ENCODE peak calls at places on chromosomes 5 and 9, in four cellular contexts. One of them, this sample, is unnamed.

GRCh38 chr9:22141906-22142305 is 132.8 kb upstream of the CDKN2B start:
- DNase-seq in WTC11: no peak
- DNase-seq in HepG2: peak; percentile 8
- DNase-seq in K562: no peak
- DNase-seq in this sample: no peak

GRCh38 chr5:139670369-139671095 is 22.4 kb downstream of the CXXC5 start:
- DNase-seq in WTC11: no peak
- DNase-seq in HepG2: peak; percentile 45
- DNase-seq in K562: no peak
- DNase-seq in this sample: no peak

GRCh38 chr5:98585661-98586310 is 187.7 kb upstream of the RGMB start:
- DNase-seq in WTC11: no peak
- DNase-seq in HepG2: no peak
- DNase-seq in K562: no peak
- DNase-seq in this sample: no peak

GRCh38 chr5:152546493-152546892 is 141.4 kb upstream of the NMUR2 start:
- DNase-seq in WTC11: no peak
- DNase-seq in HepG2: no peak
- DNase-seq in K562: no peak
- DNase-seq in this sample: no peak

GRCh38 chr9:128091144-128091543 is 23.1 kb downstream of the SLC25A25 start:
- DNase-seq in WTC11: peak; percentile 81
- DNase-seq in HepG2: no peak
- DNase-seq in K562: peak; percentile 62
- DNase-seq in this sample: no peak

GRCh38 chr9:81690251-81690851 is 1.0 kb upstream of the TLE1 start:
- DNase-seq in WTC11: peak; percentile 46
- DNase-seq in HepG2: no peak
- DNase-seq in K562: no peak
- DNase-seq in this sample: peak; percentile 57

GRCh38 chr5:83513491-83513890 is 41.9 kb downstream of the VCAN start:
- DNase-seq in WTC11: no peak
- DNase-seq in HepG2: no peak
- DNase-seq in K562: no peak
- DNase-seq in this sample: no peak

GRCh38 chr9:6965566-6965965 is 207.8 kb downstream of the KDM4C start:
- DNase-seq in WTC11: no peak
- DNase-seq in HepG2: no peak
- DNase-seq in K562: no peak
- DNase-seq in this sample: no peak

GRCh38 chr5:59766394-59766793 is 127.1 kb downstream of the PDE4D start:
- DNase-seq in WTC11: no peak
- DNase-seq in HepG2: no peak
- DNase-seq in K562: no peak
- DNase-seq in this sample: no peak

GRCh38 chr5:51395245-51395644 is 12.0 kb downstream of the ISL1 start:
- DNase-seq in WTC11: no peak
- DNase-seq in HepG2: no peak
- DNase-seq in K562: no peak
- DNase-seq in this sample: no peak

GRCh38 chr9:127528407-127529251 is 77.3 kb downstream of the LRSAM1 start:
- DNase-seq in WTC11: no peak
- DNase-seq in HepG2: no peak
- DNase-seq in K562: no peak
- DNase-seq in this sample: no peak

GRCh38 chr5:138610468-138611294 is 35.5 kb upstream of the HSPA9 start:
- DNase-seq in WTC11: peak; percentile 42
- DNase-seq in HepG2: no peak
- DNase-seq in K562: no peak
- DNase-seq in this sample: peak; percentile 26

GRCh38 chr9:94867281-94867841 is 140.9 kb downstream of the AOPEP start:
- DNase-seq in WTC11: no peak
- DNase-seq in HepG2: peak; percentile 89
- DNase-seq in K562: peak; percentile 31
- DNase-seq in this sample: peak; percentile 99

GRCh38 chr5:1737790-1738405 is 61.7 kb downstream of the MRPL36 start:
- DNase-seq in WTC11: no peak
- DNase-seq in HepG2: peak; percentile 31
- DNase-seq in K562: peak; percentile 80
- DNase-seq in this sample: no peak

GRCh38 chr5:134606726-134607125 is 25.9 kb downstream of the SAR1B start:
- DNase-seq in WTC11: no peak
- DNase-seq in HepG2: no peak
- DNase-seq in K562: no peak
- DNase-seq in this sample: no peak

GRCh38 chr9:105238302-105238701 is 6.1 kb upstream of the SLC44A1 start:
- DNase-seq in WTC11: no peak
- DNase-seq in HepG2: no peak
- DNase-seq in K562: no peak
- DNase-seq in this sample: no peak

GRCh38 chr5:142645456-142645855 is 40.4 kb downstream of the FGF1 start:
- DNase-seq in WTC11: no peak
- DNase-seq in HepG2: no peak
- DNase-seq in K562: no peak
- DNase-seq in this sample: no peak

GRCh38 chr5:55324815-55325418 is 17.1 kb downstream of the MTREX start:
- DNase-seq in WTC11: no peak
- DNase-seq in HepG2: peak; percentile 49
- DNase-seq in K562: no peak
- DNase-seq in this sample: peak; percentile 46

GRCh38 chr9:36798350-36799065 is 225.8 kb downstream of the MELK start:
- DNase-seq in WTC11: no peak
- DNase-seq in HepG2: peak; percentile 24
- DNase-seq in K562: peak; percentile 18
- DNase-seq in this sample: peak; percentile 76
- TF ChIP-seq NR3C1 in WTC11: no peak
- TF ChIP-seq NR3C1 in HepG2: no peak
- TF ChIP-seq NR3C1 in K562: no peak
- TF ChIP-seq NR3C1 in this sample: no peak

GRCh38 chr9:5853005-5853404 is 20.1 kb upstream of the ERMP1 start:
- DNase-seq in WTC11: no peak
- DNase-seq in HepG2: no peak
- DNase-seq in K562: no peak
- DNase-seq in this sample: no peak

GRCh38 chr9:5850735-5851122 is 17.8 kb upstream of the ERMP1 start:
- DNase-seq in WTC11: no peak
- DNase-seq in HepG2: no peak
- DNase-seq in K562: no peak
- DNase-seq in this sample: no peak

GRCh38 chr9:5848372-5848882 is 15.5 kb upstream of the ERMP1 start:
- DNase-seq in WTC11: no peak
- DNase-seq in HepG2: no peak
- DNase-seq in K562: no peak
- DNase-seq in this sample: no peak

GRCh38 chr9:5854032-5854792 is 21.3 kb upstream of the ERMP1 start:
- DNase-seq in WTC11: no peak
- DNase-seq in HepG2: no peak
- DNase-seq in K562: no peak
- DNase-seq in this sample: no peak

DNA sequence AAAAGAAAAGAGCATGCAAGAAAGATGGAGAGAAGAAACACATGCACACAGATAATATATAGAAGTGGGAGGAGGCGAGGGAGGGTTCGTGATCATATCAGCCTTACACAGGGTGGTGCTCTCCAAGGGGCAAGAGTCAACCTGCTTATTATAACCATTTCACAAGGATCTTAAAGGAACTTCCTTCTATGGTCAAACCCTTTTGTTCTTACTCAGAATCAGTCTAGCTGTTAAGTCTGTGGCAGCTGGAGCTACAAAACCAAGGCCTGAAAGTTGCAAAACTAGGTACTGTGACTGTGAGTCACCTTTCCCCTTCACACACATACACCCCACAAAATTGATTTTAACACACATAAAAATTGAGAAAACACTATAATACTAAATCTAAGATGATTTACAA is 18.5 kb upstream of the ERMP1 start:
- DNase-seq in WTC11: no peak
- DNase-seq in HepG2: no peak
- DNase-seq in K562: no peak
- DNase-seq in this sample: no peak
- TF ChIP-seq NR3C1 in WTC11: no peak
- TF ChIP-seq NR3C1 in HepG2: no peak
- TF ChIP-seq NR3C1 in K562: no peak
- TF ChIP-seq NR3C1 in this sample: no peak

DNA sequence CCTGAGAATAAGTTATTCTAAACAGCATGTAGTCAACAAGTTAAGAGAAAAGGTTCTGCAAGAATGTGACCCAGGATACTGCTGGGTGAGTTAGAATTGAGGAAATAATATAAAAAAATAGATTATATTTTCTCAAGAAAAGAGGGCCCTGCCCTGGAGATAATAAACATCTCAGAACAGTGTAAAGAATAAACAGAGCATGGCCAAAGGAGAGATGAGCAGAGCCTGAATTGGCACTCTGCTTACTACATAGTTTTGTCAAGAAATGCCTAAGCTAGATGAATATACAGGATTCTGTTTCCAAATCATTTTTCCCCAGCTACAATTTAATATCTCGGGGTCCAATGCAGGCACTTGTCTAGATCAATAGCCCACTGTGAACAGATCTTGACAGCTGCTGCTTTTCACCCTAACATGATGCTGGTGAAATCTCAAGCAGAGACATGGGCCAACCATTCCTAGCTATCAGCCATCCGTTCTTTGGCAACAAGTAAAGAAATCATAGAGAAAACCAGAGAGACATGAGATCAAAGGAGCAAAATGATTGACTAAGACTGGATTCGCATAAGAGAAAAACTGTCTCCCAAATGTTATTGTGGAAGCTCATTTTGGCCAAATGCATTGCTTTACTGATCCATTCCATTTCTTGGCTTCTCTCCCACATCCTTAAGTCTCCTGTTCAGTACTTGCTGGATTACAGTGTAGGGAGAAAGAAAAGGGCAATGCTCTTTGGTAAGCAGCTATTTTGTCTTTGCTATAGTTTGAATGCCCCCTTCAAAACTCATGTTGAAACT is 173.2 kb downstream of the PRELID2 start:
- DNase-seq in WTC11: no peak
- DNase-seq in HepG2: no peak
- DNase-seq in K562: no peak
- DNase-seq in this sample: no peak
- TF ChIP-seq NR3C1 in WTC11: no peak
- TF ChIP-seq NR3C1 in HepG2: no peak
- TF ChIP-seq NR3C1 in K562: no peak
- TF ChIP-seq NR3C1 in this sample: no peak

GRCh38 chr9:110967196-110967595 is 71.1 kb downstream of the LPAR1 start:
- DNase-seq in WTC11: no peak
- DNase-seq in HepG2: no peak
- DNase-seq in K562: no peak
- DNase-seq in this sample: no peak

GRCh38 chr9:110971705-110972104 is 66.6 kb downstream of the LPAR1 start:
- DNase-seq in WTC11: no peak
- DNase-seq in HepG2: no peak
- DNase-seq in K562: no peak
- DNase-seq in this sample: no peak

GRCh38 chr9:110975278-110975677 is 63.0 kb downstream of the LPAR1 start:
- DNase-seq in WTC11: no peak
- DNase-seq in HepG2: no peak
- DNase-seq in K562: no peak
- DNase-seq in this sample: no peak

GRCh38 chr9:110969971-110970381 is 68.3 kb downstream of the LPAR1 start:
- DNase-seq in WTC11: no peak
- DNase-seq in HepG2: peak; percentile 5
- DNase-seq in K562: no peak
- DNase-seq in this sample: peak; percentile 45

DNA sequence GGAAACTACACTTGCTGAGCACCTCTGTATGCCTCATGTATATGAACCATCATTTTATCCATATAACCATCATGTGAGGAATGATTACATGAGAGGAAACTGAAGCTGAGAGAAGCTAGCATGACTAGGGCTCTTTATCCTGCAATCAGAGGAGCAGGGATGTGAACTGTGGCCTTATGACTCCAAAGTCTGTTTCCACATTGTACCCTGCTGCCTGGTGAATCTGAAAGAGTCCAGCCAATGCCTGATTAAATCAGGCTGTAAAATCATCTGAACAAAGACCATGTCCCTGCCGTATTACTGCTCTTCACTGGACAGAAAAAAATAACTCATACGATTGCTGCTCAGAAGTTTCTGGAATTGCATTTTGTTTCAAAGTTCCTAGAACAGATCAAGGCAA is 67.0 kb downstream of the LPAR1 start:
- DNase-seq in WTC11: no peak
- DNase-seq in HepG2: no peak
- DNase-seq in K562: no peak
- DNase-seq in this sample: no peak
- TF ChIP-seq NR3C1 in WTC11: no peak
- TF ChIP-seq NR3C1 in HepG2: no peak
- TF ChIP-seq NR3C1 in K562: no peak
- TF ChIP-seq NR3C1 in this sample: no peak

GRCh38 chr9:87711857-87712800 is 13.8 kb upstream of the CTSL start:
- DNase-seq in WTC11: no peak
- DNase-seq in HepG2: peak; percentile 27
- DNase-seq in K562: peak; percentile 10
- DNase-seq in this sample: peak; percentile 24
- TF ChIP-seq NR3C1 in WTC11: no peak
- TF ChIP-seq NR3C1 in HepG2: no peak
- TF ChIP-seq NR3C1 in K562: no peak
- TF ChIP-seq NR3C1 in this sample: no peak

DNA sequence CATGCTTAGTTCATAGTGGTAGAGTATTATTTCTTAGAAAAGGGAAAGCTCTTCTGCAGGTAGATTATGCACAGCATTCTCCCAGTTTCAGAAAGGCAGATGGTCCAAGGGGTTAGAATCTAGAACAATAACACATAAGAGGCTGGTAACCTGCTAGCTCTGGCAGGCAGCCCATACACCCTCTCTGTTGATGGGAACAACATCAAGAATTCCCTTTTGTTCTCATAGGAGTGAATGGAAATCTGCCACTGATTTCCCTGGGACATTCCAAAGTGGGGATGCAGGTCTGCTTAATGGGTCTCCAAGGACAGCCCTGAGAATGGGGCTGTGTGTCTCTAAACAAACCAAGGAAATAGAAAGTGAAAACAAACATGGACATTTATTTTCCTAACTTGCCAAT is 456.9 kb downstream of the EBF1 start:
- DNase-seq in WTC11: no peak
- DNase-seq in HepG2: no peak
- DNase-seq in K562: no peak
- DNase-seq in this sample: no peak
- TF ChIP-seq NR3C1 in WTC11: no peak
- TF ChIP-seq NR3C1 in HepG2: no peak
- TF ChIP-seq NR3C1 in K562: no peak
- TF ChIP-seq NR3C1 in this sample: no peak

GRCh38 chr9:109751253-109751652 is 28.7 kb upstream of the PALM2AKAP2 start:
- DNase-seq in WTC11: no peak
- DNase-seq in HepG2: peak; percentile 49
- DNase-seq in K562: no peak
- DNase-seq in this sample: no peak

GRCh38 chr9:109739760-109740159 is 40.2 kb upstream of the PALM2AKAP2 start:
- DNase-seq in WTC11: no peak
- DNase-seq in HepG2: peak; percentile 26
- DNase-seq in K562: no peak
- DNase-seq in this sample: no peak

GRCh38 chr9:109742759-109743388 is 37.1 kb upstream of the PALM2AKAP2 start:
- DNase-seq in WTC11: no peak
- DNase-seq in HepG2: no peak
- DNase-seq in K562: no peak
- DNase-seq in this sample: no peak

GRCh38 chr9:109745335-109746283 is 34.4 kb upstream of the PALM2AKAP2 start:
- DNase-seq in WTC11: peak; percentile 11
- DNase-seq in HepG2: no peak
- DNase-seq in K562: no peak
- DNase-seq in this sample: no peak
- TF ChIP-seq NR3C1 in WTC11: no peak
- TF ChIP-seq NR3C1 in HepG2: no peak
- TF ChIP-seq NR3C1 in K562: no peak
- TF ChIP-seq NR3C1 in this sample: no peak

This sample was measured in A549.